ENCODE peak calls at places on chromosome 9, in ten cellular contexts. A, N, F, C, U, B, G, E, L and O are unnamed samples. For H3K4me1, the result is how much of the 10 kb centered on the place peaks cover.

GRCh38 chr9:134605351-134605968 is 36.1 kb upstream of the COL5A1 start:
- DNase-seq in F (no peak), U (no peak), L (no peak), G (peak), B (peak), N (no peak), A (no peak), E (no peak), C (no peak), O (peak)

GRCh38 chr9:126519660-126520425 is 93.9 kb upstream of the LMX1B start:
- DNase-seq in F (peak), C (no peak), B (no peak), U (no peak), E (no peak), A (no peak), N (peak), G (no peak), L (no peak), O (no peak)

GRCh38 chr9:130060296-130060695 is 6.6 kb downstream of the GPR107 start:
- DNase-seq in E (no peak), L (no peak), A (no peak), B (peak), F (no peak), G (no peak), C (no peak), N (no peak), U (no peak), O (no peak)

GRCh38 chr9:77854258-77854915 is 177.2 kb downstream of the GNAQ start:
- DNase-seq in A (no peak), C (no peak), N (no peak), U (no peak), L (no peak), B (no peak), F (no peak), G (no peak), E (no peak), O (no peak)

GRCh38 chr9:135332979-135333748 is 146.4 kb upstream of the PPP1R26 start:
- DNase-seq in G (peak), B (no peak), U (no peak), A (no peak), C (peak), E (no peak), L (no peak), N (peak), F (no peak), O (no peak)

GRCh38 chr9:93116049-93116961 is 17.7 kb downstream of the NINJ1 start:
- DNase-seq in L (no peak), A (peak), F (peak), B (peak), U (peak), E (peak), C (peak), N (no peak), G (peak), O (peak)

GRCh38 chr9:27528278-27528885 is 1.2 kb downstream of the MOB3B start:
- DNase-seq in C (peak), G (peak), A (peak), L (no peak), U (peak), E (peak), N (peak), B (peak), F (peak), O (peak)

GRCh38 chr9:5073701-5074100 is 88.6 kb downstream of the JAK2 start:
- DNase-seq in A (no peak), N (no peak), B (no peak), E (no peak), G (no peak), L (no peak), U (no peak), C (no peak), F (no peak), O (no peak)

GRCh38 chr9:31615964-31616363 is 768.5 kb upstream of the ACO1 start:
- DNase-seq in U (no peak), L (no peak), E (no peak), N (no peak), A (no peak), C (no peak), G (no peak), B (no peak), F (no peak), O (no peak)

GRCh38 chr9:113973963-113974413 is 97.9 kb downstream of the ZNF618 start:
- DNase-seq in A (no peak), N (no peak), L (no peak), U (peak), C (no peak), G (no peak), E (no peak), B (peak), F (no peak), O (no peak)

GRCh38 chr9:385818-386398 is 171.2 kb downstream of the DOCK8 start:
- DNase-seq in A (no peak), F (no peak), C (peak), G (peak), E (no peak), U (peak), B (peak), L (peak), N (peak), O (peak)

GRCh38 chr9:83000765-83001164 is 62.2 kb downstream of the RASEF start:
- DNase-seq in N (no peak), G (no peak), A (no peak), C (no peak), B (no peak), E (no peak), L (no peak), F (no peak), U (no peak), O (no peak)
- H3K4me1 ChIP-seq in N (under half), G (under half), A (under half), C (under half), B (under half), E (under half), L (under half), F (under half), U (under half), O (under half)

GRCh38 chr9:110429453-110429852 is 91.8 kb upstream of the TXNDC8 start:
- DNase-seq in N (no peak), G (no peak), C (no peak), U (no peak), E (no peak), B (no peak), L (no peak), F (no peak), A (no peak), O (no peak)
- TF ChIP-seq CTCF in N (peak), G (no peak), C (no peak), U (peak), E (no peak), B (no peak), L (no peak), F (no peak), A (no peak), O (no peak)

GRCh38 chr9:121182437-121182836 is 19.2 kb downstream of the RAB14 start:
- DNase-seq in B (no peak), E (no peak), N (no peak), F (no peak), U (no peak), L (no peak), C (no peak), G (no peak), A (no peak), O (no peak)
- H3K4me1 ChIP-seq in B (half or more), E (under half), N (under half), F (under half), U (under half), L (under half), C (half or more), G (under half), A (half or more), O (under half)

GRCh38 chr9:75036793-75037192 is 8.7 kb upstream of the CARNMT1 start:
- DNase-seq in U (no peak), F (no peak), E (no peak), N (no peak), B (no peak), C (no peak), A (no peak), G (no peak), L (no peak), O (no peak)
- TF ChIP-seq CTCF in U (no peak), F (no peak), E (no peak), N (no peak), B (no peak), C (no peak), A (no peak), G (no peak), L (no peak), O (no peak)